ENCODE peak calls at places on chromosomes 13 and 19, in nine cellular contexts. One of them, this sample, is unnamed.
A peak's percentile ranks its signal among the peaks of the same experiment; 100 is the strongest.

GRCh38 chr19:1295169-1296012 is 9.7 kb downstream of the EFNA2 start:
- DNase-seq in activated CD4-positive, alpha-beta T cell treated with anti-CD3 and anti-CD28 coated beads, Interleukin-2, amount 50 U/mL, for 24 hours: no peak
- DNase-seq in activated CD8-positive, alpha-beta T cell treated with anti-CD3 and anti-CD28 coated beads, Interleukin-2, amount 10 ng/mL, durations not matched to agents 7 days and 5 days: peak; percentile 53
- DNase-seq in stimulated activated CD4-positive, alpha-beta T cell treated with anti-CD3 and anti-CD28 coated beads, TNF-alpha, amount 100 ng/mL, for 4 hours: no peak
- DNase-seq in A172: no peak
- DNase-seq in fibroblast of pulmonary artery: no peak
- DNase-seq in germinal center: peak; percentile 82
- DNase-seq in neural progenitor cell: peak; percentile 39
- DNase-seq in prostate gland: no peak
- DNase-seq in this sample: no peak

GRCh38 chr13:89846890-89847585 is 1500.4 kb upstream of the MIR17HG start:
- DNase-seq in activated CD4-positive, alpha-beta T cell treated with anti-CD3 and anti-CD28 coated beads, Interleukin-2, amount 50 U/mL, for 24 hours: no peak
- DNase-seq in activated CD8-positive, alpha-beta T cell treated with anti-CD3 and anti-CD28 coated beads, Interleukin-2, amount 10 ng/mL, durations not matched to agents 7 days and 5 days: no peak
- DNase-seq in stimulated activated CD4-positive, alpha-beta T cell treated with anti-CD3 and anti-CD28 coated beads, TNF-alpha, amount 100 ng/mL, for 4 hours: no peak
- DNase-seq in A172: peak; percentile 27
- DNase-seq in fibroblast of pulmonary artery: peak; percentile 53
- DNase-seq in germinal center: no peak
- DNase-seq in neural progenitor cell: no peak
- DNase-seq in prostate gland: no peak
- DNase-seq in this sample: no peak

GRCh38 chr13:44237276-44237767 is 136.3 kb upstream of the SERP2 start:
- DNase-seq in activated CD4-positive, alpha-beta T cell treated with anti-CD3 and anti-CD28 coated beads, Interleukin-2, amount 50 U/mL, for 24 hours: no peak
- DNase-seq in activated CD8-positive, alpha-beta T cell treated with anti-CD3 and anti-CD28 coated beads, Interleukin-2, amount 10 ng/mL, durations not matched to agents 7 days and 5 days: peak; percentile 29
- DNase-seq in stimulated activated CD4-positive, alpha-beta T cell treated with anti-CD3 and anti-CD28 coated beads, TNF-alpha, amount 100 ng/mL, for 4 hours: no peak
- DNase-seq in A172: peak; percentile 84
- DNase-seq in fibroblast of pulmonary artery: peak; percentile 99
- DNase-seq in germinal center: no peak
- DNase-seq in neural progenitor cell: no peak
- DNase-seq in prostate gland: peak; percentile 28
- DNase-seq in this sample: peak; percentile 97

GRCh38 chr13:26896986-26897668 is 136.5 kb upstream of the GPR12 start:
- DNase-seq in activated CD4-positive, alpha-beta T cell treated with anti-CD3 and anti-CD28 coated beads, Interleukin-2, amount 50 U/mL, for 24 hours: no peak
- DNase-seq in activated CD8-positive, alpha-beta T cell treated with anti-CD3 and anti-CD28 coated beads, Interleukin-2, amount 10 ng/mL, durations not matched to agents 7 days and 5 days: no peak
- DNase-seq in stimulated activated CD4-positive, alpha-beta T cell treated with anti-CD3 and anti-CD28 coated beads, TNF-alpha, amount 100 ng/mL, for 4 hours: no peak
- DNase-seq in A172: no peak
- DNase-seq in fibroblast of pulmonary artery: no peak
- DNase-seq in germinal center: no peak
- DNase-seq in neural progenitor cell: peak; percentile 88
- DNase-seq in prostate gland: no peak
- DNase-seq in this sample: no peak

GRCh38 chr13:67258482-67258881 is 28.3 kb upstream of the PCDH9 start:
- DNase-seq in activated CD4-positive, alpha-beta T cell treated with anti-CD3 and anti-CD28 coated beads, Interleukin-2, amount 50 U/mL, for 24 hours: no peak
- DNase-seq in activated CD8-positive, alpha-beta T cell treated with anti-CD3 and anti-CD28 coated beads, Interleukin-2, amount 10 ng/mL, durations not matched to agents 7 days and 5 days: no peak
- DNase-seq in stimulated activated CD4-positive, alpha-beta T cell treated with anti-CD3 and anti-CD28 coated beads, TNF-alpha, amount 100 ng/mL, for 4 hours: no peak
- DNase-seq in A172: no peak
- DNase-seq in fibroblast of pulmonary artery: peak; percentile 10
- DNase-seq in germinal center: no peak
- DNase-seq in neural progenitor cell: peak; percentile 22
- DNase-seq in prostate gland: no peak
- DNase-seq in this sample: no peak

GRCh38 chr13:40087021-40088002 is 431.9 kb downstream of the COG6 start:
- DNase-seq in activated CD4-positive, alpha-beta T cell treated with anti-CD3 and anti-CD28 coated beads, Interleukin-2, amount 50 U/mL, for 24 hours: no peak
- DNase-seq in activated CD8-positive, alpha-beta T cell treated with anti-CD3 and anti-CD28 coated beads, Interleukin-2, amount 10 ng/mL, durations not matched to agents 7 days and 5 days: no peak
- DNase-seq in stimulated activated CD4-positive, alpha-beta T cell treated with anti-CD3 and anti-CD28 coated beads, TNF-alpha, amount 100 ng/mL, for 4 hours: no peak
- DNase-seq in A172: no peak
- DNase-seq in fibroblast of pulmonary artery: no peak
- DNase-seq in germinal center: no peak
- DNase-seq in neural progenitor cell: peak; percentile 38
- DNase-seq in prostate gland: no peak
- DNase-seq in this sample: no peak

GRCh38 chr13:24684600-24684998 is 4.4 kb downstream of the ATP12A start:
- DNase-seq in activated CD4-positive, alpha-beta T cell treated with anti-CD3 and anti-CD28 coated beads, Interleukin-2, amount 50 U/mL, for 24 hours: no peak
- DNase-seq in activated CD8-positive, alpha-beta T cell treated with anti-CD3 and anti-CD28 coated beads, Interleukin-2, amount 10 ng/mL, durations not matched to agents 7 days and 5 days: peak; percentile 50
- DNase-seq in stimulated activated CD4-positive, alpha-beta T cell treated with anti-CD3 and anti-CD28 coated beads, TNF-alpha, amount 100 ng/mL, for 4 hours: peak; percentile 5
- DNase-seq in A172: peak; percentile 31
- DNase-seq in fibroblast of pulmonary artery: no peak
- DNase-seq in germinal center: no peak
- DNase-seq in neural progenitor cell: no peak
- DNase-seq in prostate gland: no peak
- DNase-seq in this sample: no peak

GRCh38 chr19:18350490-18350889 is 10.1 kb downstream of the PGPEP1 start:
- DNase-seq in activated CD4-positive, alpha-beta T cell treated with anti-CD3 and anti-CD28 coated beads, Interleukin-2, amount 50 U/mL, for 24 hours: no peak
- DNase-seq in activated CD8-positive, alpha-beta T cell treated with anti-CD3 and anti-CD28 coated beads, Interleukin-2, amount 10 ng/mL, durations not matched to agents 7 days and 5 days: no peak
- DNase-seq in stimulated activated CD4-positive, alpha-beta T cell treated with anti-CD3 and anti-CD28 coated beads, TNF-alpha, amount 100 ng/mL, for 4 hours: no peak
- DNase-seq in A172: no peak
- DNase-seq in fibroblast of pulmonary artery: no peak
- DNase-seq in germinal center: no peak
- DNase-seq in neural progenitor cell: no peak
- DNase-seq in prostate gland: no peak
- DNase-seq in this sample: no peak

GRCh38 chr19:18156841-18157464 is 4.0 kb downstream of the PIK3R2 start:
- DNase-seq in activated CD4-positive, alpha-beta T cell treated with anti-CD3 and anti-CD28 coated beads, Interleukin-2, amount 50 U/mL, for 24 hours: no peak
- DNase-seq in activated CD8-positive, alpha-beta T cell treated with anti-CD3 and anti-CD28 coated beads, Interleukin-2, amount 10 ng/mL, durations not matched to agents 7 days and 5 days: no peak
- DNase-seq in stimulated activated CD4-positive, alpha-beta T cell treated with anti-CD3 and anti-CD28 coated beads, TNF-alpha, amount 100 ng/mL, for 4 hours: no peak
- DNase-seq in A172: peak; percentile 88
- DNase-seq in fibroblast of pulmonary artery: peak; percentile 95
- DNase-seq in germinal center: no peak
- DNase-seq in neural progenitor cell: no peak
- DNase-seq in prostate gland: peak; percentile 88
- DNase-seq in this sample: no peak